ENCODE peak calls at places on chromosomes 1 and 21, in six cellular contexts. L is NCI-H1105, H is ELF-1, Z is MCF 10A, D is iris pigment epithelial cell, I is G401. R is an unnamed sample.

GRCh38 chr1:150550222-150551048 is 1.2 kb downstream of the ADAMTSL4 start:
- DNase-seq in L (no peak), H (peak), D (no peak), Z (peak), I (no peak), R (no peak)

GRCh38 chr1:212302745-212303383 is 17.7 kb downstream of the PPP2R5A start:
- DNase-seq in L (no peak), Z (no peak), I (no peak), D (peak), H (no peak), R (no peak)

GRCh38 chr1:199054706-199055105 is 415.9 kb downstream of the PTPRC start:
- DNase-seq in L (no peak), H (no peak), Z (no peak), I (peak), D (no peak), R (no peak)

GRCh38 chr1:181949500-181949899 is 112.0 kb downstream of the ZNF648 start:
- DNase-seq in H (no peak), Z (no peak), D (no peak), L (no peak), I (no peak), R (no peak)

GRCh38 chr21:18772404-18772803 is 368.8 kb upstream of the TMPRSS15 start:
- DNase-seq in H (no peak), I (no peak), L (no peak), D (no peak), Z (no peak), R (no peak)

GRCh38 chr1:203462878-203463277 is 12.7 kb upstream of the PRELP start:
- DNase-seq in I (no peak), D (peak), L (no peak), H (no peak), Z (peak), R (no peak)

GRCh38 chr1:165364432-165365133 is 8.1 kb upstream of the LMX1A start:
- DNase-seq in L (peak), Z (peak), D (no peak), H (no peak), I (no peak), R (no peak)

GRCh38 chr1:234515411-234515810 is 36.4 kb upstream of the TARBP1 start:
- DNase-seq in I (no peak), Z (peak), D (no peak), L (no peak), H (no peak), R (no peak)

GRCh38 chr1:231971397-231972233 is 345.0 kb downstream of the DISC1 start:
- DNase-seq in L (peak), D (peak), H (no peak), I (no peak), Z (peak), R (no peak)

GRCh38 chr1:115814685-115815398 is 26.1 kb downstream of the NHLH2 start:
- DNase-seq in I (no peak), Z (no peak), L (no peak), H (no peak), D (no peak), R (no peak)

GRCh38 chr1:1687846-1688245 is 4.7 kb downstream of the SLC35E2B start:
- DNase-seq in I (no peak), Z (no peak), L (no peak), D (no peak), H (no peak), R (no peak)

GRCh38 chr21:42865361-42866160 is 13.8 kb downstream of the WDR4 start:
- DNase-seq in L (peak), I (no peak), D (no peak), H (no peak), Z (no peak), R (no peak)

GRCh38 chr1:112954945-112955677 is 885 bp downstream of the SLC16A1 start:
- DNase-seq in Z (peak), L (peak), H (peak), D (peak), I (peak), R (peak)

GRCh38 chr1:246798606-246799496 is 74.6 kb downstream of the SCCPDH start:
- DNase-seq in Z (no peak), H (peak), D (no peak), I (peak), L (no peak), R (no peak)

GRCh38 chr1:1432566-1432950 is 2.9 kb upstream of the VWA1 start:
- DNase-seq in L (no peak), H (no peak), D (no peak), I (no peak), Z (no peak), R (no peak)

GRCh38 chr1:107464827-107465226 is 324.0 kb downstream of the NTNG1 start:
- DNase-seq in L (no peak), H (peak), I (no peak), D (no peak), Z (no peak), R (no peak)

GRCh38 chr1:18882511-18882910 is 19.8 kb downstream of the ALDH4A1 start:
- DNase-seq in L (no peak), I (no peak), H (no peak), D (no peak), Z (no peak), R (peak)

GRCh38 chr21:45293214-45293725 is 5.6 kb upstream of the POFUT2 start:
- DNase-seq in H (peak), Z (no peak), I (no peak), D (no peak), L (no peak), R (no peak)

GRCh38 chr1:161172776-161173376 is 4.4 kb downstream of the B4GALT3 start:
- DNase-seq in L (no peak), H (no peak), Z (no peak), D (peak), I (no peak), R (no peak)

GRCh38 chr1:199272107-199272506 is 633.3 kb downstream of the PTPRC start:
- DNase-seq in D (peak), H (no peak), L (no peak), I (no peak), Z (peak), R (no peak)

GRCh38 chr1:160095382-160096105 is 2.9 kb downstream of the IGSF8 start:
- DNase-seq in Z (no peak), H (peak), L (no peak), I (peak), D (no peak), R (no peak)